ENCODE peak calls at places on chromosomes 5 and 9, in nine cellular contexts. Y is adrenal gland, U is BE2C, X is body of pancreas, P is fibroblast of the aortic adventitia, K is astrocyte of the spinal cord, D is foreskin fibroblast, V is GM06990, Z is A549. J is an unnamed sample.

GRCh38 chr9:113929634-113930092 is 53.6 kb downstream of the ZNF618 start:
- DNase-seq in Y (peak; percentile 5), U (no peak), X (no peak), P (peak; percentile 96), K (peak; percentile 69), D (peak; percentile 79), V (no peak), Z (no peak), J (no peak)

GRCh38 chr9:13759624-13760023 is 480.1 kb upstream of the MPDZ start:
- DNase-seq in Y (no peak), U (no peak), X (no peak), P (no peak), K (no peak), D (no peak), V (no peak), Z (no peak), J (no peak)

GRCh38 chr9:28853487-28853886 is 1280.2 kb upstream of the C9orf72 start:
- DNase-seq in Y (no peak), U (no peak), X (no peak), P (no peak), K (no peak), D (no peak), V (no peak), Z (no peak), J (peak; percentile 8)

GRCh38 chr5:26323794-26324193 is 714.6 kb downstream of the CDH9 start:
- DNase-seq in Y (no peak), U (no peak), X (no peak), P (no peak), K (no peak), D (no peak), V (no peak), Z (no peak), J (no peak)

GRCh38 chr9:96203867-96204412 is 98.0 kb downstream of the HSD17B3 start:
- DNase-seq in Y (no peak), U (peak; percentile 49), X (no peak), P (no peak), K (no peak), D (peak; percentile 65), V (no peak), Z (no peak), J (no peak)

GRCh38 chr9:123685489-123686083 is 244.3 kb downstream of the DENND1A start:
- DNase-seq in Y (no peak), U (no peak), X (no peak), P (no peak), K (no peak), D (no peak), V (no peak), Z (no peak), J (no peak)

GRCh38 chr9:32004431-32005076 is 379.9 kb upstream of the ACO1 start:
- DNase-seq in Y (no peak), U (no peak), X (no peak), P (no peak), K (no peak), D (no peak), V (no peak), Z (no peak), J (no peak)

GRCh38 chr9:4327504-4328191 is 27.8 kb upstream of the GLIS3 start:
- DNase-seq in Y (no peak), U (no peak), X (no peak), P (peak; percentile 63), K (peak; percentile 71), D (peak; percentile 69), V (no peak), Z (no peak), J (no peak)

GRCh38 chr9:26296910-26297309 is 595.7 kb downstream of the CAAP1 start:
- DNase-seq in Y (no peak), U (no peak), X (no peak), P (peak; percentile 39), K (peak; percentile 43), D (peak; percentile 22), V (no peak), Z (no peak), J (no peak)

GRCh38 chr9:37295796-37296195 is 126.7 kb upstream of the GRHPR start:
- DNase-seq in Y (no peak), U (no peak), X (no peak), P (no peak), K (no peak), D (no peak), V (no peak), Z (peak; percentile 18), J (no peak)

GRCh38 chr5:159735036-159735435 is 181.2 kb upstream of the ADRA1B start:
- DNase-seq in Y (no peak), U (no peak), X (no peak), P (no peak), K (no peak), D (no peak), V (no peak), Z (no peak), J (no peak)

GRCh38 chr5:134029156-134029555 is 24.4 kb upstream of the VDAC1 start:
- DNase-seq in Y (no peak), U (no peak), X (no peak), P (peak; percentile 93), K (peak; percentile 90), D (peak; percentile 94), V (no peak), Z (peak; percentile 40), J (no peak)

GRCh38 chr5:81815318-81815717 is 64.4 kb upstream of the SSBP2 start:
- DNase-seq in Y (no peak), U (no peak), X (no peak), P (no peak), K (no peak), D (no peak), V (no peak), Z (no peak), J (no peak)

GRCh38 chr5:159878988-159879471 is 37.3 kb upstream of the ADRA1B start:
- DNase-seq in Y (peak; percentile 25), U (peak; percentile 84), X (peak; percentile 39), P (peak; percentile 86), K (peak; percentile 74), D (peak; percentile 86), V (no peak), Z (peak; percentile 71), J (peak; percentile 21)

GRCh38 chr9:135851748-135852147 is 55.6 kb downstream of the CAMSAP1 start:
- DNase-seq in Y (no peak), U (no peak), X (peak; percentile 35), P (no peak), K (no peak), D (no peak), V (no peak), Z (no peak), J (no peak)
- TF ChIP-seq CTCF in Y (no peak), U (no peak), X (no peak), P (no peak), K (no peak), D (no peak), V (no peak), Z (no peak), J (no peak)

GRCh38 chr9:79568337-79569084 is 3.3 kb upstream of the TLE4 start:
- DNase-seq in Y (no peak), U (no peak), X (no peak), P (no peak), K (no peak), D (no peak), V (no peak), Z (no peak), J (no peak)
- TF ChIP-seq CTCF in Y (no peak), U (peak; percentile 12), X (no peak), P (no peak), K (no peak), D (no peak), V (peak; percentile 31), Z (no peak), J (no peak)

GRCh38 chr9:117938086-117938485 is 233.9 kb downstream of the TLR4 start:
- DNase-seq in Y (no peak), U (no peak), X (no peak), P (no peak), K (no peak), D (no peak), V (no peak), Z (no peak), J (no peak)
- TF ChIP-seq CTCF in Y (no peak), U (no peak), X (no peak), P (no peak), K (no peak), D (no peak), V (no peak), Z (no peak), J (no peak)

GRCh38 chr5:98769256-98770157 is 4.0 kb upstream of the RGMB start:
- DNase-seq in Y (peak; percentile 32), U (peak; percentile 85), X (peak; percentile 39), P (peak; percentile 56), K (peak; percentile 88), D (peak; percentile 92), V (peak; percentile 50), Z (peak; percentile 42), J (peak; percentile 40)
- TF ChIP-seq CTCF in Y (no peak), U (peak; percentile 1), X (no peak), P (no peak), K (no peak), D (no peak), V (peak; percentile 17), Z (peak; percentile 34), J (peak; percentile 62)

GRCh38 chr9:88660611-88661010 is 125.6 kb downstream of the NXNL2 start:
- DNase-seq in Y (no peak), U (peak; percentile 36), X (no peak), P (peak; percentile 53), K (no peak), D (peak; percentile 55), V (no peak), Z (no peak), J (peak; percentile 50)

GRCh38 chr9:88658311-88658822 is 123.4 kb downstream of the NXNL2 start:
- DNase-seq in Y (peak; percentile 77), U (peak; percentile 44), X (peak; percentile 19), P (peak; percentile 90), K (peak; percentile 33), D (peak; percentile 71), V (no peak), Z (no peak), J (no peak)

GRCh38 chr9:88659126-88659525 is 124.1 kb downstream of the NXNL2 start:
- DNase-seq in Y (no peak), U (no peak), X (no peak), P (no peak), K (no peak), D (no peak), V (no peak), Z (no peak), J (no peak)

GRCh38 chr9:88663766-88664419 is 128.9 kb downstream of the NXNL2 start:
- DNase-seq in Y (no peak), U (no peak), X (no peak), P (peak; percentile 87), K (no peak), D (no peak), V (no peak), Z (no peak), J (no peak)

GRCh38 chr9:88661759-88662158 is 126.8 kb downstream of the NXNL2 start:
- DNase-seq in Y (no peak), U (no peak), X (no peak), P (no peak), K (no peak), D (peak; percentile 53), V (no peak), Z (no peak), J (no peak)
- TF ChIP-seq CTCF in Y (no peak), U (peak; percentile 27), X (no peak), P (no peak), K (peak; percentile 23), D (no peak), V (no peak), Z (peak; percentile 14), J (no peak)

GRCh38 chr5:149237662-149238061 is 34.0 kb upstream of the AFAP1L1 start:
- DNase-seq in Y (no peak), U (no peak), X (no peak), P (no peak), K (no peak), D (peak; percentile 23), V (no peak), Z (no peak), J (no peak)
- TF ChIP-seq CTCF in Y (no peak), U (peak; percentile 32), X (no peak), P (peak; percentile 20), K (peak; percentile 36), D (peak; percentile 19), V (no peak), Z (no peak), J (no peak)

J was measured in endothelial cell.